ENCODE peak calls at places on chromosomes 7 and 10, in nine cellular contexts. M, W, R, Q, V, N, B, L and U are unnamed samples.

GRCh38 chr7:101814081-101814995 is 3.1 kb upstream of the CUX1 start:
- DNase-seq in M (peak; percentile 75), V (peak; percentile 44), N (peak; percentile 38), W (peak; percentile 81), Q (peak; percentile 74), L (peak; percentile 70), R (peak; percentile 75), B (peak; percentile 52), U (peak; percentile 69)

GRCh38 chr10:49664842-49665355 is 14.6 kb upstream of the C10orf53 start:
- DNase-seq in L (no peak), R (no peak), W (no peak), V (no peak), B (no peak), Q (no peak), M (no peak), N (no peak), U (no peak)

GRCh38 chr7:36006656-36007229 is 146.3 kb upstream of the EEPD1 start:
- DNase-seq in N (no peak), W (no peak), B (no peak), L (no peak), M (no peak), R (no peak), V (no peak), Q (no peak), U (no peak)

GRCh38 chr7:34107306-34107705 is 202.0 kb downstream of the BMPER start:
- DNase-seq in B (no peak), M (no peak), Q (no peak), W (no peak), R (no peak), L (no peak), N (no peak), V (peak; percentile 63), U (no peak)

GRCh38 chr7:135672560-135673359 is 10.4 kb downstream of the STMP1 start:
- DNase-seq in B (peak; percentile 52), Q (no peak), M (no peak), R (no peak), W (no peak), V (peak; percentile 84), L (peak; percentile 61), N (no peak), U (no peak)

GRCh38 chr7:102122026-102122425 is 164.6 kb upstream of the SH2B2 start:
- DNase-seq in L (peak; percentile 62), W (no peak), R (no peak), Q (no peak), B (no peak), M (no peak), V (peak; percentile 61), N (no peak), U (peak; percentile 32)

GRCh38 chr7:28497026-28497425 is 84.7 kb downstream of the CREB5 start:
- DNase-seq in M (no peak), B (no peak), Q (no peak), L (no peak), W (no peak), V (no peak), R (no peak), N (no peak), U (no peak)

GRCh38 chr10:48536226-48536500 is 68.7 kb downstream of the ARHGAP22 start:
- DNase-seq in M (no peak), R (no peak), W (no peak), V (no peak), L (no peak), B (no peak), Q (no peak), N (no peak), U (no peak)

DNA sequence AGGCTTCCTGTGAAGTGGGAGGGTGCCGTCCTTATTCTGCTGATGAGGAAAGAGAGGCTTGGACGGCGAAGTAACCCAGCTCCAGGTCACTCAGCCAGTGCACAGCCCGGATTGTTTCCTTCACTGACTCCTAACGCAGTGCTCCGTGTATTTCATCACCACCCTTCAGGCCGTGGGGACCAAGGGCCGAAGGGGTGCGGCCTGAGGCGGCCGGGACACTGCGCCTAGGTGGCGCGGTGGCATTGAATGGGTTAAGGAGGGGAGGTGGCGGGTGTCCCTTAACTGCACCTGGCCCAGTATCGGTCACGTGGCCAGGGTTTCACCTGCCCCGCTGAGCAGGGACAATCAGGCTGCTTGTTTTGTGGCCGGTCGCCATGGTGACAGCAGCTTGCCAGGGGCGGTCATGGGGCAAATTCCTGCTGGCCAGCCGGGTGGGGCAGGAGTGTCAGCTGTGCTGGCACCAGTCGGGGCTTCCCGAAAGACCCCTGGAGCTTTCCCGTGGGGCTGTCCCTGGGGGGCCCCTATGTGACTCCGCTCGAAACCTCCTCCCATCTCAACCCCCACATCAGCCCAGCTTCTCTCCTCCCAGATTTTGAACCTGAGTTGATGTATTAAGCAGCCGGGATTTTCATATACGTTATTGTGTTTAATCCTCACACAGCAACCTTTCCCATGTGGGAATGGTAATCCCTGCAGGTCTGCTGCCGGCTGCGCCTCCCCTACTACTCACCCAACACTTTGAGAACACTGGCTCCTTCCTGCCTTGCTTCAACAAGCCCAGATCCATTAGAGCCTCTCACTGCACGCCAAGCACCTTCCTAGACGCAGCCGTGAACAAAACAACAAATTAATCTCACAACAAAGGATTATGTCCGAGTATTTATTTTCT is 4.4 kb upstream of the ABHD11 start:
- DNase-seq in R (peak; percentile 96), L (peak; percentile 61), Q (peak; percentile 95), N (no peak), M (peak; percentile 86), W (peak; percentile 63), B (no peak), V (no peak), U (no peak)
- TF ChIP-seq POLR2A in R (no peak), L (no peak), Q (peak; percentile 25), N (no peak), M (no peak), W (no peak), B (no peak), V (no peak), U (no peak)

GRCh38 chr7:27154369-27154768 is 2.0 kb upstream of the HOXA3 start:
- DNase-seq in L (no peak), Q (no peak), W (peak; percentile 48), N (no peak), R (peak; percentile 42), V (no peak), M (no peak), B (peak; percentile 25), U (no peak)

GRCh38 chr7:27154901-27155815 is 1.3 kb downstream of the HOXA7 start:
- DNase-seq in R (peak; percentile 68), M (peak; percentile 70), B (peak; percentile 51), L (no peak), Q (no peak), N (peak; percentile 20), W (peak; percentile 44), V (no peak), U (no peak)

GRCh38 chr7:27156508-27156898 is at the start of gene HOXA7:
- DNase-seq in W (peak; percentile 39), B (peak; percentile 88), V (peak; percentile 63), Q (no peak), R (peak; percentile 76), L (peak; percentile 73), N (peak; percentile 86), M (peak; percentile 91), U (no peak)

GRCh38 chr7:27156901-27157716 is 634 bp upstream of the HOXA7 start:
- DNase-seq in L (no peak), M (peak; percentile 71), Q (no peak), N (peak; percentile 15), W (peak; percentile 27), V (no peak), B (peak; percentile 39), R (peak; percentile 45), U (no peak)

DNA sequence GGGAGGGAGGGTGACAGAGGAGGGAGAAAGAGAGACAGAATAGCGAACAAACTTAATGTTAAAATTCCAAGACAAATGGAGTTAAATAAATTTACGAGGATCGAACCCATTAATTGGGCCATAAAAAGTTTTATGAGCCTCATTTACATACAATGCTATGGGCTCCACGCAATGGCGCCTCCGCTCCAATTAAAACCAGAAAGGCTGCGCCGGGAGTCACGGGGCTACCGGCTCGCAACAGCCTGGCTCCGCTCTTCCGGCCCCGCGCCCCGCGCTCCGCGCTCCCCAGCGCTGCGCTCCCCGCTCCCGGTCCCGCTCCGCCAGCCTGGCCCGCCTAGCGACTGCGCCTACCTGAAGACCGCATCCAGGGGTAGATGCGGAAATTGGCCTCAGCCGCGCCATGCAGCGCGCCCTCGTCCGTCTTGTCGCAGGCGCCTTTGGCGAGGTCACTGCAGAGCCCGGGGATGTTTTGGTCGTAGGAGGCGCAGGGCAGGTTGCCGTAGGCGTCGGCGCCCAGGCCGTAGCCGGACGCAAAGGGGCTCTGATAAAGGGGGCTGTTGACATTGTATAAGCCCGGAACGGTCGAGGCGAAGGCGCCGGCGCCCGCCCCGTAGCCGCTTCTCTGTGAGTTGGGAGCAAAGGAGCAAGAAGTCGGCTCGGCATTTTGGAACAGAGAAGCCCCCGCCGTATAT is 513 bp downstream of the HOXA7 start:
- DNase-seq in L (peak; percentile 41), R (peak; percentile 69), V (no peak), Q (no peak), M (peak; percentile 70), N (peak; percentile 45), B (peak; percentile 56), W (peak; percentile 56), U (no peak)
- TF ChIP-seq POLR2A in L (peak; percentile 33), R (peak; percentile 51), V (no peak), Q (no peak), M (no peak), N (peak; percentile 13), B (no peak), W (no peak), U (no peak)

GRCh38 chr10:61866700-61867368 is 34.7 kb upstream of the ARID5B start:
- DNase-seq in L (no peak), N (no peak), M (no peak), W (no peak), V (no peak), Q (no peak), R (no peak), B (no peak), U (no peak)

GRCh38 chr10:61869276-61869675 is 32.2 kb upstream of the ARID5B start:
- DNase-seq in R (no peak), M (no peak), B (no peak), N (no peak), V (no peak), Q (no peak), W (no peak), L (no peak), U (no peak)

GRCh38 chr10:61859786-61860185 is 41.7 kb upstream of the ARID5B start:
- DNase-seq in Q (no peak), V (no peak), W (no peak), L (no peak), B (no peak), R (no peak), N (no peak), M (no peak), U (no peak)

GRCh38 chr10:61860964-61861758 is 40.3 kb upstream of the ARID5B start:
- DNase-seq in L (no peak), V (no peak), R (no peak), N (no peak), Q (no peak), W (no peak), M (no peak), B (no peak), U (no peak)

GRCh38 chr10:61863981-61864380 is 37.5 kb upstream of the ARID5B start:
- DNase-seq in Q (no peak), M (no peak), W (no peak), R (no peak), B (no peak), V (no peak), N (no peak), L (no peak), U (no peak)
- TF ChIP-seq POLR2A in Q (no peak), M (no peak), W (no peak), R (no peak), B (no peak), V (no peak), N (no peak), L (no peak), U (no peak)

DNA sequence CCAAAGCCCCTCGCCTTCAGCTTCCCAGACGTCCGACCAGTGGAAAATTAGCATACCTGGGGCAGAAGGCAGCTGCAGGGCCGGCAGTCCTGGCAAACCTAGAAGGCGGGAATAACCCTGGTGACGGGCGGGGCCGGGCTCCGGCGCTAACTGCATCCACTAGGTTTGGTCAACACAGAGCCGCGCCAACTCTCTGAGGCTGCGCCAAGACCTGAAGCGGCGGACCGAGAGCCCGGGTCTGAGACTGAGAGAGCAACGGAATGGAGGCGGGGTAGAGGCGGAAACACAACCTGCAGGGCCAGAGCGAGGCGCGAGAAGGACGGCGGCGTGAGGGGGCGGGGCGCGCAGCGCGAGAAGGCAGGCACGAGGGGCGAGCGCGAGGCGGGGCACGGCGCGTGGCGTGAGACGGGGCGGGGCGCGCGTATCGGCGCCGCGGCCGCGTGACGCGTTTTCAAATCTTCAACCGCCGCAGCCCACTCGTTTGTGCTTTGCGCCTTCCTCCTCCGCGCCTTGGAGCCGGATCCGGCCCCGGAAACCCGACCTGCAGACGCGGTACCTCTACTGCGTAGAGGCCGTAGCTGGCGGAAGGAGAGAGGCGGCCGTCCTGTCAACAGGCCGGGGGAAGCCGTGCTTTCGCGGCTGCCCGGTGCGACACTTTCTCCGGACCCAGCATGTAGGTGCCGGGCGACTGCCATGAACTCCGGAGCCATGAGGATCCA is at the start of the genes DBF4 and SLC25A40:
- DNase-seq in N (peak; percentile 92), Q (peak; percentile 97), R (peak; percentile 99), B (peak; percentile 96), W (peak; percentile 97), M (peak; percentile 95), V (peak; percentile 89), L (peak; percentile 96), U (peak; percentile 76)
- TF ChIP-seq POLR2A in N (peak; percentile 87), Q (peak; percentile 66), R (no peak), B (peak; percentile 39), W (peak; percentile 49), M (peak; percentile 53), V (peak; percentile 86), L (peak; percentile 59), U (peak; percentile 93)